ENCODE peak calls at places on chromosomes 12 and 14, in eight cellular contexts. W is body of pancreas, P is fibroblast of lung, M is Panc1, G is testis, T is neural progenitor cell, Z is heart left ventricle, A is right lobe of liver. O is an unnamed sample. For H3K4me1 and H3K27me3, the result is how much of the 10 kb centered on the place peaks cover.

GRCh38 chr12:34400423-34400881 is 378.2 kb downstream of the ALG10 start:
- DNase-seq in G (peak), M (no peak), W (no peak), T (no peak), P (no peak), Z (peak), A (peak), O (peak)

GRCh38 chr12:75996907-75997447 is 34.6 kb downstream of the PHLDA1 start:
- DNase-seq in A (no peak), Z (no peak), T (no peak), M (no peak), W (no peak), G (no peak), P (peak), O (no peak)

GRCh38 chr14:19878029-19878642 is 3.2 kb downstream of the OR4K2 start:
- DNase-seq in M (no peak), P (no peak), T (no peak), Z (no peak), W (no peak), A (no peak), G (no peak), O (no peak)

GRCh38 chr12:2959194-2959507 is at the start of gene TEAD4:
- DNase-seq in Z (peak), A (peak), T (peak), G (peak), M (no peak), W (peak), P (peak), O (peak)

GRCh38 chr14:23864856-23865255 is 88.7 kb upstream of the DHRS4 start:
- DNase-seq in Z (no peak), W (no peak), T (no peak), A (no peak), M (no peak), P (no peak), G (no peak), O (no peak)

GRCh38 chr14:61803755-61804154 is 41.5 kb downstream of the SNAPC1 start:
- DNase-seq in M (no peak), A (no peak), Z (no peak), P (no peak), W (no peak), G (no peak), T (no peak), O (no peak)

GRCh38 chr14:61183486-61183885 is 97.7 kb downstream of the TMEM30B start:
- DNase-seq in W (no peak), Z (no peak), T (no peak), M (no peak), A (no peak), G (no peak), P (peak), O (no peak)

GRCh38 chr12:49039421-49040363 is 20.9 kb downstream of the KMT2D start:
- DNase-seq in Z (no peak), T (no peak), P (no peak), A (no peak), G (no peak), W (no peak), M (no peak), O (no peak)

GRCh38 chr12:106329231-106329985 is 26.9 kb downstream of the TCP11L2 start:
- DNase-seq in Z (no peak), A (no peak), T (no peak), W (no peak), M (no peak), P (no peak), G (no peak), O (no peak)

GRCh38 chr14:36423430-36423829 is 96.6 kb downstream of the NKX2-1 start:
- DNase-seq in M (no peak), A (no peak), P (no peak), Z (no peak), G (no peak), W (no peak), T (peak), O (no peak)

DNA sequence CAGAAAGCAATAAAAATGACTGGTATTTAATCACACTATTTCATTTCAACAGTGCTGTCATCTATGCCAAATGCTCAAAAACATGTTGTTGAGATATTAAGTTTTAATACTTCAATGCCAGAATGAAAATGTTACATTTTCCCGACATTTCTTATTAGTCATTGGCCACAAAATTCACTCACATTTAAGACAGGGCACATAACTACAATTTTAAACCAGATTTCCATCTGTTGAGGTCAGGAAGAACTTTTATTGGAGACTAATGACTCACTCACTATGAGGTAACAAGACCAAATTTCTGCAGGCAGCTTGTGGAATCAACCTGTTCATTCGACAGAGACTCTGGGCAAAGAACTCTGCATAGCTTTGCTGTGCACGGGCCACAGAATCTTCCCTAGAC is 36.8 kb downstream of the PPTC7 start:
- DNase-seq in G (no peak), W (no peak), M (no peak), A (no peak), Z (no peak), P (peak), T (no peak), O (no peak)
- H3K4me1 ChIP-seq in G (under half), W (under half), M (under half), A (under half), Z (under half), P (under half), T (under half), O (under half)

GRCh38 chr14:106083082-106083481 is 556.7 kb downstream of the TMEM121 start:
- DNase-seq in P (no peak), G (no peak), A (no peak), T (no peak), M (peak), Z (no peak), W (no peak), O (no peak)

DNA sequence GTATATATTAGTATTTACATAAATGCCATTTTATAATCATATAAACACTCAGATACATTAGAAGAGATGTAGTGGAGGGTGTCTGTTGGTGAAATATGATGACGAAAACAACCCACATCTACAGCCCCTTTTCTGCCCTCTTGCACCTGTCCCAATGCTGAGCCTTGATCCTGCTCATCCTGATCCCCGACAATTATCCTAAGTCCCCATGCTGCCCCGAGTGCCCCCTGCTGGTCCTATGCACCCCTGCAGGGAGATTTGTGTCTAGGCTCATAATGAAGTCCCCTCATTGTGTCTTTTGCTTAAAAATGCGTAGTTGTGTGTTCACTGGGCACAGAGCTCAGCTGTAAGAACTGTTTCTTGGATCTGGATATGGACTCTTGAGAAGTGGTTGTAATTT is 554.5 kb downstream of the TMEM121 start:
- DNase-seq in T (no peak), P (no peak), W (no peak), M (no peak), G (no peak), A (no peak), Z (no peak), O (no peak)
- TF ChIP-seq CTCF in T (no peak), P (no peak), W (no peak), M (peak), G (no peak), A (no peak), Z (no peak), O (no peak)

GRCh38 chr12:52649066-52649465 is 2.9 kb downstream of the KRT2 start:
- DNase-seq in T (no peak), A (no peak), P (no peak), Z (no peak), M (no peak), W (no peak), G (no peak), O (no peak)

GRCh38 chr12:52651726-52652261 is at the start of gene KRT2:
- DNase-seq in G (no peak), M (no peak), A (no peak), W (no peak), Z (no peak), T (no peak), P (no peak), O (no peak)

GRCh38 chr12:52647601-52648000 is 4.4 kb downstream of the KRT2 start:
- DNase-seq in P (no peak), Z (no peak), A (no peak), W (no peak), M (no peak), G (no peak), T (no peak), O (peak)

GRCh38 chr12:52648012-52648550 is 3.9 kb downstream of the KRT2 start:
- DNase-seq in T (no peak), G (no peak), Z (no peak), A (no peak), W (no peak), M (no peak), P (no peak), O (no peak)

DNA sequence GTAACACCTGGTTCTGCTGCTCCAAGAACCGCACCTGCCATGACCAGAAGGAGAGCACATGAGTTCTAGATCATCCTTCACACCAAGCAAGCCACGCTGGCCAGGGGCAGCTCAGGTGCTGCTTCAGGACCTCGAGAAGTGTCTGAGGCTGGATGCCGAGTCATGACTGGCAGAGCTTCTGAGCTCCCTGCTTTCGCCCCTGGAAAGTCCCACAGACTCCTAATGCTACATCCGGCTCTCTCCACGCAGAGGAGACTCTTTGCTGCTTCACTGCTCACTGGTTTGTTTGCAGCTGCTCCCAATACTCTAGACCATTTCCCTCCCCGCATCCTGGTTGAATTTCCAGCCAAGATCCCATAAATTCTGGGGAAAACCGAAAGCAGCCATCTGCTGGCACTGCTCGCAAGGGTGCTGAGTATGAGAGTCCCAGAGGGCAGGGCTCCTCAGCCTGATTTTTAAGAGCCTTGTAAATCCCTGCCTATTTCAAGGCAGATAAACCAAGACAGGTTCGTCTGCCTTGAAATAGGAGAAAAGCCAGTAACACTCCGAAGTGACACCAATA is 1.4 kb downstream of the KRT2 start:
- DNase-seq in T (no peak), G (peak), Z (no peak), M (no peak), P (no peak), A (no peak), W (no peak), O (peak)
- H3K27me3 ChIP-seq in T (under half), G (under half), Z (under half), M (under half), P (under half), A (under half), W (under half), O (under half)

GRCh38 chr12:124391340-124392261 is 96.7 kb downstream of the RFLNA start:
- DNase-seq in G (no peak), A (peak), T (no peak), Z (peak), M (no peak), W (peak), P (peak), O (peak)

GRCh38 chr12:124390442-124391116 is 95.7 kb downstream of the RFLNA start:
- DNase-seq in P (peak), G (no peak), A (peak), T (no peak), Z (peak), W (peak), M (no peak), O (peak)

GRCh38 chr12:124393831-124394230 is 98.9 kb downstream of the RFLNA start:
- DNase-seq in P (no peak), W (no peak), G (no peak), Z (no peak), A (no peak), T (no peak), M (no peak), O (no peak)

GRCh38 chr12:124392991-124393790 is 98.3 kb downstream of the RFLNA start:
- DNase-seq in G (peak), A (peak), T (peak), Z (peak), W (peak), M (no peak), P (peak), O (peak)

DNA sequence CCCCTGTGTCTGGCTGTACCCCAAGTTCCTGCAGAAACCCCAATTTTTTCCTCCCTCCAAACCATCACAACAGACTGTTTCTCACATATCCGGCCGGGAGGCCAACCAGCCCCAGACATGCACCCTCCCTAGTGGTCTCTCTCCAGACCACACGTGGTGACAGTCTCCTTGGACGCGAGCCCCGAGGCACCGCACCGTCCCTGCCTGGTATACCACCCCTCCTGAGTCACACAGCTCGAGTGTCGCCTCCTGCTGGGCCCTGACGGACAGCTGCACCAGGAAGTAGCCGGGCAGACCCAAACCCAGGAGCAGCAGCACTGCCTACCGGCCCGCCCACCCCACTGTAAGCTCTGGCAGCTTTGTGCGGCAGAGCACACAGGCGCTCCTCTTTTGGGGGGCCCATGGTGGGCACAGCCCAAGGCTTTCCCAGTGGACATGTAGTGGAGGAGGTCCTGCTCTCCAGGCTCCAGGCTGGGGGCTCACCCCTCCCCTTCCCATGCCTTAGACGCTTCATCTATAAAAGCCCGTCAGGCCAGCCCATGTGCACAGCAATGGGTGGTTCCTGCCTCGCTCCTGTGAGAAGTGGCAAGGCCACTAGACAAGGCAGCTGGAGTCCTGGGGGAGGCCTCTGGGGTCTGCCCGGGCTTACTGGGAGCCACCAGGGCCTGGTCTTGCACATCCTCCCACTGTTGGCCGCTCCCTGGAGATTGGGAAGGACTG is 97.5 kb downstream of the RFLNA start:
- DNase-seq in T (peak), G (no peak), A (no peak), Z (no peak), M (no peak), W (peak), P (peak), O (peak)
- H3K4me1 ChIP-seq in T (under half), G (half or more), A (half or more), Z (half or more), M (half or more), W (half or more), P (half or more), O (under half)

DNA sequence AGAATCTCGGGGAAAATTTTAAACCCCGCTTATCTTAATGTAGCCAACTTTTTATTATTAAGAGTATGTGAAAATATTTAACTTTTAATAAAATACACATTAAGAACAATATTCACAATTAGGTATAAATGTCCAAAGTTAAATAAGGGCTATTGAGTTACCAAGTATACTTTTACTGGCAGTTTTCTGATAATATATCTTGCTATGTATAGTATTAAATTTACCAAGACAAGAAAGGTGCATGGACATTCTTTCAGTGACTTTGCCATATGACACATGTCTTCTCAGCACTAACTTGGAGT is 115.4 kb downstream of the MON2 start:
- DNase-seq in Z (no peak), G (no peak), T (no peak), P (no peak), M (no peak), W (no peak), A (no peak), O (no peak)
- TF ChIP-seq CTCF in Z (no peak), G (no peak), T (no peak), P (no peak), M (peak), W (no peak), A (no peak), O (no peak)

GRCh38 chr12:53964315-53964713 is 8.6 kb upstream of the HOXC11 start:
- DNase-seq in M (no peak), Z (no peak), T (no peak), A (no peak), P (no peak), W (no peak), G (no peak), O (no peak)

GRCh38 chr12:53967451-53968059 is 5.4 kb upstream of the HOXC11 start:
- DNase-seq in W (no peak), A (no peak), Z (no peak), T (no peak), P (no peak), G (no peak), M (no peak), O (no peak)

GRCh38 chr12:53966385-53967133 is 6.4 kb upstream of the HOXC11 start:
- DNase-seq in Z (no peak), A (no peak), P (no peak), W (no peak), T (no peak), M (no peak), G (no peak), O (no peak)

GRCh38 chr12:53965251-53966069 is 7.5 kb upstream of the HOXC11 start:
- DNase-seq in A (no peak), T (no peak), W (no peak), M (no peak), Z (no peak), G (no peak), P (no peak), O (no peak)

DNA sequence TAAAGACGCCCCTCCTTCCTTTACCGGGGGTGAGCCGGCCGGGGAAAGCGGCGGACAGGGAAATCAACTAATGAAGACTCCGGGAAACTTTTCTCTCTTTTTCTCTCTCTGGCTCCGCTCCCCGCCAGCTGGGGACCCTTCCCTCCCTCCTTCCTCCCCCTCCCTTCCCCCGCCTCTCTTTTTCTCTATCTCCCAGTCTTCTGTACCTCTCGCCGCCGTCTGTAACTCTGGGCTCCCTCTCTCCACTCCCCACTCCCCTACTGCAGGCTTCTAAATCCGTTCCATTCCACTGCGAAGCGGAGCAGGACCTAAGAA is 6.9 kb upstream of the HOXC11 start:
- DNase-seq in A (no peak), P (no peak), W (no peak), Z (no peak), G (no peak), M (no peak), T (no peak), O (no peak)
- H3K27me3 ChIP-seq in A (under half), P (half or more), W (half or more), Z (half or more), G (under half), M (under half), T (half or more), O (half or more)

GRCh38 chr14:21227981-21228380 is 41.3 kb downstream of the HNRNPC start:
- DNase-seq in A (no peak), P (no peak), M (no peak), W (no peak), T (no peak), Z (no peak), G (no peak), O (no peak)

GRCh38 chr14:21233457-21234076 is 35.7 kb downstream of the HNRNPC start:
- DNase-seq in P (no peak), G (no peak), A (no peak), W (no peak), T (peak), Z (no peak), M (no peak), O (no peak)

GRCh38 chr14:21234112-21234511 is 35.1 kb downstream of the HNRNPC start:
- DNase-seq in G (no peak), A (no peak), W (no peak), T (no peak), M (no peak), Z (no peak), P (no peak), O (no peak)

GRCh38 chr14:21229821-21230220 is 39.4 kb downstream of the HNRNPC start:
- DNase-seq in M (no peak), G (no peak), P (no peak), Z (no peak), W (no peak), T (no peak), A (no peak), O (no peak)

GRCh38 chr14:21231020-21231652 is 38.1 kb downstream of the HNRNPC start:
- DNase-seq in G (no peak), A (no peak), T (no peak), Z (no peak), M (no peak), P (no peak), W (no peak), O (no peak)
- H3K4me1 ChIP-seq in G (under half), A (under half), T (under half), Z (under half), M (under half), P (under half), W (half or more), O (under half)

GRCh38 chr12:15997910-15998309 is 86.8 kb downstream of the DERA start:
- DNase-seq in T (no peak), G (no peak), M (no peak), A (no peak), Z (no peak), P (no peak), W (no peak), O (no peak)

GRCh38 chr12:15995801-15996200 is 84.7 kb downstream of the DERA start:
- DNase-seq in Z (no peak), P (no peak), W (no peak), M (no peak), G (no peak), T (no peak), A (no peak), O (no peak)

GRCh38 chr12:15996948-15997347 is 85.8 kb downstream of the DERA start:
- DNase-seq in T (no peak), M (no peak), W (no peak), P (no peak), G (no peak), Z (no peak), A (no peak), O (no peak)

GRCh38 chr12:15996254-15996653 is 85.1 kb downstream of the DERA start:
- DNase-seq in G (peak), T (no peak), Z (peak), P (peak), M (no peak), W (peak), A (no peak), O (no peak)
- TF ChIP-seq CTCF in G (no peak), T (peak), Z (no peak), P (peak), M (no peak), W (no peak), A (peak), O (no peak)